ENCODE peak calls at places on chromosomes 5 and 9, in ten cellular contexts. T, C, I, U, P, J, N, B, K and Z are unnamed samples.

GRCh38 chr9:37760416-37761165 is 7.0 kb downstream of the TRMT10B start:
- DNase-seq in T (peak), C (peak), I (no peak), U (no peak), P (no peak), J (no peak), N (no peak), B (no peak), K (no peak), Z (no peak)

GRCh38 chr5:115551415-115551814 is 6.8 kb upstream of the FEM1C start:
- DNase-seq in T (peak), C (peak), I (no peak), U (no peak), P (no peak), J (no peak), N (no peak), B (peak), K (no peak), Z (peak)

GRCh38 chr5:176620333-176620981 is 9.9 kb downstream of the SNCB start:
- DNase-seq in T (peak), C (peak), I (no peak), U (no peak), P (peak), J (no peak), N (peak), B (no peak), K (peak), Z (no peak)

GRCh38 chr9:124504530-124505005 is 2.6 kb downstream of the NR5A1 start:
- DNase-seq in T (no peak), C (no peak), I (no peak), U (no peak), P (peak), J (no peak), N (no peak), B (no peak), K (no peak), Z (no peak)

GRCh38 chr9:72788966-72789365 is 163.9 kb downstream of the ALDH1A1 start:
- DNase-seq in T (no peak), C (no peak), I (no peak), U (no peak), P (no peak), J (no peak), N (no peak), B (no peak), K (no peak), Z (no peak)

GRCh38 chr5:69276422-69277174 is 41.9 kb downstream of the CDK7 start:
- DNase-seq in T (peak), C (no peak), I (no peak), U (no peak), P (no peak), J (peak), N (no peak), B (no peak), K (no peak), Z (no peak)

GRCh38 chr9:104388071-104388470 is 116.0 kb upstream of the OR13F1 start:
- DNase-seq in T (no peak), C (no peak), I (no peak), U (no peak), P (no peak), J (no peak), N (no peak), B (no peak), K (no peak), Z (no peak)

GRCh38 chr9:129716091-129716490 is 36.8 kb downstream of the PTGES start:
- DNase-seq in T (no peak), C (peak), I (no peak), U (no peak), P (no peak), J (no peak), N (no peak), B (no peak), K (no peak), Z (no peak)

GRCh38 chr9:99069075-99069474 is 35.8 kb upstream of the TGFBR1 start:
- DNase-seq in T (no peak), C (no peak), I (no peak), U (no peak), P (no peak), J (no peak), N (no peak), B (no peak), K (no peak), Z (no peak)

GRCh38 chr9:107190031-107190935 is 92.8 kb upstream of the RAD23B start:
- DNase-seq in T (peak), C (peak), I (no peak), U (no peak), P (no peak), J (no peak), N (no peak), B (no peak), K (no peak), Z (no peak)

GRCh38 chr9:91433180-91433579 is 9.5 kb upstream of the NFIL3 start:
- DNase-seq in T (peak), C (peak), I (peak), U (no peak), P (no peak), J (peak), N (no peak), B (peak), K (no peak), Z (peak)

DNA sequence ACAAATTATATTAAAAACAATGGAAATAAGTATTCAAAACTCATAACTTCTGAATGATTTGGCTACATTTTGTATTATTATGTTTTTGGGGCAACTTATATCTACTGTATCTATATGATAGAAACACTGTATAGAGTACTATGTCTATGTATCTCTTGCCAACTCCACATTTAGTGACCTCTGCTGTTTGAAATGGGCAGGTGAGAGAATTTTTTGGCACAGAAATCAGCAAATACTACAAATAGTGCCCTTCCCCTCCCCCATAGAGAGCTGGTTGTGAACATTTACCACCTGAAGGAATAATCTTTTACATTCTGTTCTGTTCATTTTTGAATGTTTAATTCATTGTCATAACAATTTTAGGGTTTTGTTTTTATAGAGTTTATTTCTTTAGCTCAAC is 545.3 kb downstream of the PDE4D start:
- DNase-seq in T (no peak), C (no peak), I (no peak), U (no peak), P (no peak), J (peak), N (no peak), B (no peak), K (no peak), Z (no peak)
- TF ChIP-seq CTCF in T (no peak), C (no peak), I (peak), U (peak), P (no peak), J (peak), N (no peak), B (no peak), K (peak), Z (no peak)

GRCh38 chr9:114925039-114925438 is 5.4 kb downstream of the TNFSF8 start:
- DNase-seq in T (no peak), C (no peak), I (peak), U (no peak), P (no peak), J (no peak), N (no peak), B (no peak), K (no peak), Z (no peak)

GRCh38 chr9:114925672-114926071 is 4.7 kb downstream of the TNFSF8 start:
- DNase-seq in T (no peak), C (no peak), I (peak), U (no peak), P (no peak), J (no peak), N (no peak), B (no peak), K (no peak), Z (no peak)

GRCh38 chr9:114929166-114929565 is 1.2 kb downstream of the TNFSF8 start:
- DNase-seq in T (no peak), C (no peak), I (peak), U (no peak), P (no peak), J (no peak), N (no peak), B (no peak), K (no peak), Z (no peak)

GRCh38 chr9:114930063-114930812 is at the start of gene TNFSF8:
- DNase-seq in T (no peak), C (no peak), I (peak), U (no peak), P (no peak), J (no peak), N (no peak), B (peak), K (peak), Z (peak)

GRCh38 chr9:114928092-114928491 is 2.3 kb downstream of the TNFSF8 start:
- DNase-seq in T (no peak), C (no peak), I (peak), U (no peak), P (no peak), J (no peak), N (no peak), B (no peak), K (no peak), Z (no peak)
- TF ChIP-seq CTCF in T (no peak), C (no peak), I (no peak), U (no peak), P (no peak), J (no peak), N (no peak), B (no peak), K (no peak), Z (no peak)

GRCh38 chr5:6371079-6371810 is 7.1 kb downstream of the MED10 start:
- DNase-seq in T (no peak), C (no peak), I (no peak), U (no peak), P (no peak), J (no peak), N (no peak), B (no peak), K (no peak), Z (no peak)
- TF ChIP-seq CTCF in T (no peak), C (no peak), I (peak), U (no peak), P (no peak), J (no peak), N (no peak), B (no peak), K (no peak), Z (no peak)

GRCh38 chr5:38285226-38285625 is 26.9 kb downstream of the EGFLAM start:
- DNase-seq in T (no peak), C (no peak), I (no peak), U (no peak), P (no peak), J (no peak), N (no peak), B (no peak), K (no peak), Z (no peak)

GRCh38 chr5:38287124-38287523 is 28.8 kb downstream of the EGFLAM start:
- DNase-seq in T (no peak), C (no peak), I (no peak), U (no peak), P (no peak), J (no peak), N (no peak), B (no peak), K (no peak), Z (no peak)

GRCh38 chr5:38289457-38289856 is 31.1 kb downstream of the EGFLAM start:
- DNase-seq in T (no peak), C (no peak), I (no peak), U (no peak), P (no peak), J (no peak), N (no peak), B (no peak), K (no peak), Z (no peak)

GRCh38 chr5:38286038-38286437 is 27.7 kb downstream of the EGFLAM start:
- DNase-seq in T (no peak), C (no peak), I (no peak), U (no peak), P (no peak), J (no peak), N (no peak), B (no peak), K (no peak), Z (no peak)

DNA sequence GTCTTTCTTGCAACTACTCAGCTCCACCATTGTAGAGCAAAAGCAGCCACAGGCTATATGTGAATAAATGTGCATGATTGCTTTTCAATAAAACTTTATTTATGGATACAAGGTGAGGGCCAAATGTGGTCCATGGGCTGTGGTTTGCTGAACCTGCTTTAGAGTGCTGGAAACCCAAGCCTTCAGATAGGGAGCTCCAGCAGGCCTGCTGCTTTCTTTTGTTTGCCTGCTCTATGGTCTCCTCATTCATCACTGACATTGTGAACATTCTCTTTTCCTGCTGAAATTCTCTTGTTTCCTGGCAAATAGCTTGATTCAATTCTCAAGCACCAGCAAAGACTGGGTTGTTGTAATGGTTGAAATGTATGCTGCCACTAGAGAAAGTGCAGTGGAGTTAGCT is 26.0 kb downstream of the EGFLAM start:
- DNase-seq in T (no peak), C (no peak), I (no peak), U (no peak), P (no peak), J (no peak), N (no peak), B (no peak), K (no peak), Z (no peak)
- TF ChIP-seq CTCF in T (no peak), C (no peak), I (no peak), U (no peak), P (no peak), J (no peak), N (no peak), B (no peak), K (no peak), Z (no peak)